ENCODE peak calls at places on chromosomes 6 and 20, in five cellular contexts. One of them, this sample, is unnamed.

GRCh38 chr6:139407718-139408222 is 33.3 kb upstream of the CITED2 start:
- DNase-seq in osteoblast: peak
- DNase-seq in mesendoderm: no peak
- DNase-seq in fibroblast of lung: peak
- DNase-seq in H9: no peak
- DNase-seq in this sample: peak

GRCh38 chr6:167968091-167968490 is 29.4 kb upstream of the KIF25 start:
- DNase-seq in fibroblast of lung: no peak
- DNase-seq in osteoblast: peak
- DNase-seq in mesendoderm: peak
- DNase-seq in H9: peak
- DNase-seq in this sample: no peak

GRCh38 chr6:136031982-136032381 is 180.5 kb downstream of the PDE7B start:
- DNase-seq in fibroblast of lung: peak
- DNase-seq in osteoblast: peak
- DNase-seq in mesendoderm: no peak
- DNase-seq in H9: no peak
- DNase-seq in this sample: no peak

GRCh38 chr6:70860044-70860443 is 96.8 kb downstream of the B3GAT2 start:
- DNase-seq in osteoblast: no peak
- DNase-seq in mesendoderm: no peak
- DNase-seq in fibroblast of lung: peak
- DNase-seq in H9: no peak
- DNase-seq in this sample: peak

GRCh38 chr6:114153448-114153847 is 182.5 kb upstream of the HDAC2 start:
- DNase-seq in mesendoderm: no peak
- DNase-seq in H9: no peak
- DNase-seq in osteoblast: no peak
- DNase-seq in fibroblast of lung: no peak
- DNase-seq in this sample: no peak

GRCh38 chr20:36467076-36467999 is 74.0 kb upstream of the MYL9 start:
- DNase-seq in osteoblast: peak
- DNase-seq in mesendoderm: no peak
- DNase-seq in H9: no peak
- DNase-seq in fibroblast of lung: peak
- DNase-seq in this sample: no peak

GRCh38 chr6:137845460-137845859 is 21.6 kb upstream of the TNFAIP3 start:
- DNase-seq in H9: no peak
- DNase-seq in osteoblast: no peak
- DNase-seq in mesendoderm: no peak
- DNase-seq in fibroblast of lung: no peak
- DNase-seq in this sample: no peak

GRCh38 chr6:142867988-142868818 is 76.8 kb downstream of the HIVEP2 start:
- DNase-seq in fibroblast of lung: peak
- DNase-seq in mesendoderm: no peak
- DNase-seq in H9: no peak
- DNase-seq in osteoblast: no peak
- DNase-seq in this sample: peak

GRCh38 chr6:121590941-121591340 is 155.5 kb downstream of the GJA1 start:
- DNase-seq in H9: no peak
- DNase-seq in fibroblast of lung: no peak
- DNase-seq in mesendoderm: peak
- DNase-seq in osteoblast: peak
- DNase-seq in this sample: no peak

GRCh38 chr6:17012421-17013225 is 89.2 kb upstream of the STMND1 start:
- DNase-seq in osteoblast: peak
- DNase-seq in fibroblast of lung: peak
- DNase-seq in H9: peak
- DNase-seq in mesendoderm: peak
- DNase-seq in this sample: peak

GRCh38 chr6:130923350-130923749 is 96.1 kb downstream of the SMLR1 start:
- DNase-seq in mesendoderm: no peak
- DNase-seq in H9: no peak
- DNase-seq in osteoblast: no peak
- DNase-seq in fibroblast of lung: no peak
- DNase-seq in this sample: no peak

GRCh38 chr20:41170386-41171105 is 33.2 kb downstream of the PLCG1 start:
- DNase-seq in H9: no peak
- DNase-seq in osteoblast: peak
- DNase-seq in fibroblast of lung: no peak
- DNase-seq in mesendoderm: no peak
- DNase-seq in this sample: no peak

GRCh38 chr20:40416274-40416673 is 272.8 kb downstream of the MAFB start:
- DNase-seq in fibroblast of lung: no peak
- DNase-seq in mesendoderm: no peak
- DNase-seq in H9: no peak
- DNase-seq in osteoblast: no peak
- DNase-seq in this sample: no peak

GRCh38 chr6:137234505-137234863 is 15.3 kb upstream of the IFNGR1 start:
- DNase-seq in H9: no peak
- DNase-seq in fibroblast of lung: no peak
- DNase-seq in mesendoderm: no peak
- DNase-seq in osteoblast: no peak
- DNase-seq in this sample: no peak

GRCh38 chr20:33653900-33654596 is 8.1 kb upstream of the C20orf144 start:
- DNase-seq in mesendoderm: peak
- DNase-seq in fibroblast of lung: no peak
- DNase-seq in H9: peak
- DNase-seq in osteoblast: peak
- DNase-seq in this sample: no peak

GRCh38 chr20:3980260-3981131 is 34.9 kb downstream of the RNF24 start:
- DNase-seq in fibroblast of lung: peak
- DNase-seq in mesendoderm: peak
- DNase-seq in H9: no peak
- DNase-seq in osteoblast: peak
- DNase-seq in this sample: peak

GRCh38 chr6:64811145-64811544 is 895.9 kb downstream of the EYS start:
- DNase-seq in H9: no peak
- DNase-seq in fibroblast of lung: no peak
- DNase-seq in mesendoderm: no peak
- DNase-seq in osteoblast: no peak
- DNase-seq in this sample: no peak

GRCh38 chr6:24489881-24490280 is 503 bp upstream of the GPLD1 start:
- DNase-seq in mesendoderm: no peak
- DNase-seq in fibroblast of lung: peak
- DNase-seq in H9: no peak
- DNase-seq in osteoblast: no peak
- DNase-seq in this sample: peak

GRCh38 chr20:324177-325042 is 942 bp upstream of the SOX12 start:
- DNase-seq in H9: peak
- DNase-seq in osteoblast: peak
- DNase-seq in fibroblast of lung: peak
- DNase-seq in mesendoderm: peak
- DNase-seq in this sample: peak

GRCh38 chr6:153334121-153334520 is 203.0 kb upstream of the RGS17 start:
- DNase-seq in H9: no peak
- DNase-seq in osteoblast: no peak
- DNase-seq in fibroblast of lung: no peak
- DNase-seq in mesendoderm: no peak
- DNase-seq in this sample: no peak

GRCh38 chr6:135567375-135568083 is 70.0 kb upstream of the AHI1 start:
- DNase-seq in osteoblast: no peak
- DNase-seq in mesendoderm: no peak
- DNase-seq in H9: no peak
- DNase-seq in fibroblast of lung: no peak
- DNase-seq in this sample: no peak

GRCh38 chr6:10547809-10548208 is 26.7 kb downstream of the GCNT2 start:
- DNase-seq in fibroblast of lung: no peak
- DNase-seq in H9: no peak
- DNase-seq in mesendoderm: no peak
- DNase-seq in osteoblast: no peak
- DNase-seq in this sample: no peak

GRCh38 chr20:23086056-23086551 is at the start of gene CD93:
- DNase-seq in osteoblast: peak
- DNase-seq in mesendoderm: no peak
- DNase-seq in fibroblast of lung: peak
- DNase-seq in H9: no peak
- DNase-seq in this sample: peak

GRCh38 chr6:36769161-36769675 is 70.0 kb downstream of the CPNE5 start:
- DNase-seq in H9: no peak
- DNase-seq in mesendoderm: peak
- DNase-seq in osteoblast: peak
- DNase-seq in fibroblast of lung: peak
- DNase-seq in this sample: peak

GRCh38 chr20:23624307-23624706 is 13.4 kb downstream of the CST3 start:
- DNase-seq in H9: no peak
- DNase-seq in fibroblast of lung: no peak
- DNase-seq in mesendoderm: no peak
- DNase-seq in osteoblast: no peak
- DNase-seq in this sample: no peak

GRCh38 chr20:20365593-20365992 is 2.3 kb upstream of the INSM1 start:
- DNase-seq in osteoblast: peak
- DNase-seq in mesendoderm: no peak
- DNase-seq in fibroblast of lung: no peak
- DNase-seq in H9: no peak
- DNase-seq in this sample: no peak

GRCh38 chr20:36658300-36658699 is 12.3 kb upstream of the SLA2 start:
- DNase-seq in mesendoderm: no peak
- DNase-seq in fibroblast of lung: no peak
- DNase-seq in osteoblast: no peak
- DNase-seq in H9: no peak
- DNase-seq in this sample: no peak

GRCh38 chr20:19820520-19821211 is 62.6 kb downstream of the RIN2 start:
- DNase-seq in H9: no peak
- DNase-seq in mesendoderm: no peak
- DNase-seq in osteoblast: no peak
- DNase-seq in fibroblast of lung: no peak
- DNase-seq in this sample: no peak

GRCh38 chr6:99349620-99350141 is at the start of gene FAXC:
- DNase-seq in mesendoderm: peak
- DNase-seq in osteoblast: peak
- DNase-seq in H9: peak
- DNase-seq in fibroblast of lung: peak
- DNase-seq in this sample: peak

GRCh38 chr20:48648482-48649051 is 179.2 kb downstream of the PREX1 start:
- DNase-seq in osteoblast: no peak
- DNase-seq in H9: no peak
- DNase-seq in fibroblast of lung: no peak
- DNase-seq in mesendoderm: no peak
- DNase-seq in this sample: no peak

GRCh38 chr6:28940294-28940858 is 16.6 kb upstream of the TRIM27 start:
- DNase-seq in mesendoderm: peak
- DNase-seq in fibroblast of lung: no peak
- DNase-seq in H9: peak
- DNase-seq in osteoblast: peak
- DNase-seq in this sample: peak

GRCh38 chr20:53142651-53143177 is 170.6 kb downstream of the TSHZ2 start:
- DNase-seq in H9: no peak
- DNase-seq in mesendoderm: no peak
- DNase-seq in osteoblast: no peak
- DNase-seq in fibroblast of lung: no peak
- DNase-seq in this sample: no peak

GRCh38 chr6:167047554-167047953 is 48.4 kb downstream of the CEP43 start:
- DNase-seq in mesendoderm: no peak
- DNase-seq in osteoblast: no peak
- DNase-seq in fibroblast of lung: no peak
- DNase-seq in H9: no peak
- DNase-seq in this sample: no peak

GRCh38 chr20:62149532-62150235 is 6.1 kb downstream of the SS18L1 start:
- DNase-seq in fibroblast of lung: peak
- DNase-seq in mesendoderm: peak
- DNase-seq in osteoblast: peak
- DNase-seq in H9: peak
- DNase-seq in this sample: peak

GRCh38 chr6:139568956-139569538 is 194.6 kb upstream of the CITED2 start:
- DNase-seq in mesendoderm: peak
- DNase-seq in fibroblast of lung: peak
- DNase-seq in H9: no peak
- DNase-seq in osteoblast: peak
- DNase-seq in this sample: peak

GRCh38 chr6:30394139-30394538 is 49.2 kb downstream of the RPP21 start:
- DNase-seq in mesendoderm: no peak
- DNase-seq in osteoblast: no peak
- DNase-seq in H9: no peak
- DNase-seq in fibroblast of lung: no peak
- DNase-seq in this sample: no peak

DNA sequence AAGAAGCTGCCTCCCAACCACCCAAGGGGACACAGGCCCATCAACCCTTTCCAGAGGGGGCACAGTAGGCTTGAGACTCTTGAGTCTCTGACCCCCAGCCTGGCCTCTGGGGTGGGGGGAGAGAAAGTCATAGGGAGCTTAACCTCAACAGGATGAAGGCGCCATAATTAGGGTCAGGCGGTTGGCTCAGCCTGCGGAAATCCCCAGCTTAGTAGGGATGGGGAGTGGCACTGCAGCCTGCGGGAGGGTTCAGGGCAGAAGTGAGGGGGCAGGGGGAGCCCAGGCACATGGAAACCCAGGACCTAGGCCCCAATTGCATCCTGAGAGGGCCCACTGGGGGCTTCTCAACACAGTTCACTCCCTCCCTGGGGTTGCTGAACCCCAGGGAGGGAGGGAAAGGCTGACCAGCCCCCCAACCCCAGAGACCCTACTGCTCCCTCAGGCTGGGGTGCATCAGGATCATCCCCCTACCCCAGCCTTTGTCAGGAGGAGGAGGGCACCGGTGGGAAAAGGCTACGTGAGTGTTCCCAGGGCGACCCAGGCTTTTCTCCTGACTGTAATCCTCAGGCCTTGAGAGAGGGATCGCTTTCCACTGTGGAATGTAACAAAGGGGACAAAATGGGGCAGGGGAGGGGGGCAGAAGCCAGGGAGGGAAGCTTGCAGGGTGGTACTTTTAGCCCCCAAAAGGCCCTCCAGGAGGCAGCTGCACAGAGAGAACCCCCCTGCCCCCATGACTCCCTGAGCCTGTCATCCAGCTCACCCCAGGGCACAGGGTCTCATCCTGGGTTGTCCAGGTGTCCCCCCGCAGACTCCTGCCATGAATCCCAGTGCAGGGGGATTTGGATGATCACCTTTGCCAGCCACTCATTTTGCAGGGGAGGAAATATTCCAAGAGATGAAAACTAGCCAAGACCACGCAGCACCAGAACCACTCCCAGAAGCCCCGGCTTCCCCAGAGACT is 46.4 kb downstream of the MRPL14 start:
- DNase-seq in H9: no peak
- DNase-seq in osteoblast: no peak
- DNase-seq in mesendoderm: no peak
- DNase-seq in fibroblast of lung: no peak
- DNase-seq in this sample: no peak
- H3K27ac ChIP-seq in H9: no peak
- H3K27ac ChIP-seq in osteoblast: no peak
- H3K27ac ChIP-seq in mesendoderm: no peak
- H3K27ac ChIP-seq in fibroblast of lung: no peak
- H3K27ac ChIP-seq in this sample: no peak

GRCh38 chr6:133837801-133838349 is 51.0 kb upstream of the TCF21 start:
- DNase-seq in osteoblast: peak
- DNase-seq in fibroblast of lung: peak
- DNase-seq in mesendoderm: peak
- DNase-seq in H9: peak
- DNase-seq in this sample: no peak
- H3K4me2 ChIP-seq in osteoblast: peak
- H3K4me2 ChIP-seq in fibroblast of lung: no peak
- H3K4me2 ChIP-seq in mesendoderm: peak
- H3K4me2 ChIP-seq in H9: peak
- H3K4me2 ChIP-seq in this sample: peak

GRCh38 chr20:35312348-35312747 is 20.1 kb upstream of the FAM83C start:
- DNase-seq in H9: no peak
- DNase-seq in mesendoderm: peak
- DNase-seq in fibroblast of lung: peak
- DNase-seq in osteoblast: peak
- DNase-seq in this sample: peak
- H3K27ac ChIP-seq in H9: no peak
- H3K27ac ChIP-seq in mesendoderm: no peak
- H3K27ac ChIP-seq in fibroblast of lung: peak
- H3K27ac ChIP-seq in osteoblast: peak
- H3K27ac ChIP-seq in this sample: peak

GRCh38 chr6:151763303-151763702 is 44.2 kb upstream of the ESR1 start:
- DNase-seq in fibroblast of lung: peak
- DNase-seq in H9: no peak
- DNase-seq in osteoblast: peak
- DNase-seq in mesendoderm: peak
- DNase-seq in this sample: peak
- H3K4me2 ChIP-seq in fibroblast of lung: peak
- H3K4me2 ChIP-seq in H9: no peak
- H3K4me2 ChIP-seq in osteoblast: peak
- H3K4me2 ChIP-seq in mesendoderm: no peak
- H3K4me2 ChIP-seq in this sample: peak